ENCODE peak calls at places on chromosomes 2 and 18, in four cellular contexts. W, D, B and J are unnamed samples.

GRCh38 chr2:213019368-213019767 is 132.0 kb downstream of the IKZF2 start:
- DNase-seq in W (no peak), D (no peak), B (no peak), J (no peak)

GRCh38 chr18:35972197-35973000 is at the start of gene RMP24:
- DNase-seq in W (peak; percentile 90), D (peak; percentile 76), B (peak; percentile 96), J (peak; percentile 91)

GRCh38 chr2:217162533-217162932 is 302.7 kb upstream of the TNP1 start:
- DNase-seq in W (no peak), D (peak; percentile 57), B (no peak), J (no peak)

GRCh38 chr18:38368246-38368645 is 802.6 kb upstream of the CELF4 start:
- DNase-seq in W (no peak), D (no peak), B (no peak), J (no peak)

GRCh38 chr2:162100579-162100978 is 26.6 kb upstream of the DPP4 start:
- DNase-seq in W (no peak), D (no peak), B (no peak), J (no peak)

GRCh38 chr2:170694316-170694715 is 20.8 kb upstream of the SP5 start:
- DNase-seq in W (no peak), D (no peak), B (no peak), J (no peak)

GRCh38 chr2:45652090-45653050 is 895 bp downstream of the PRKCE start:
- DNase-seq in W (peak; percentile 34), D (peak; percentile 50), B (no peak), J (peak; percentile 25)

GRCh38 chr2:198136142-198136541 is 331.7 kb downstream of the PLCL1 start:
- DNase-seq in W (no peak), D (no peak), B (no peak), J (no peak)

GRCh38 chr18:54720590-54720989 is 107.7 kb upstream of the RAB27B start:
- DNase-seq in W (no peak), D (no peak), B (no peak), J (no peak)

GRCh38 chr2:190562121-190562520 is 27.6 kb upstream of the NEMP2 start:
- DNase-seq in W (no peak), D (no peak), B (peak; percentile 9), J (no peak)

GRCh38 chr18:66495844-66496243 is 108.0 kb downstream of the CDH19 start:
- DNase-seq in W (no peak), D (peak; percentile 50), B (peak; percentile 61), J (no peak)

GRCh38 chr2:143513081-143513480 is 383.9 kb downstream of the ARHGAP15 start:
- DNase-seq in W (no peak), D (no peak), B (peak; percentile 33), J (no peak)

GRCh38 chr2:241234962-241235361 is 46.5 kb downstream of the ANO7 start:
- DNase-seq in W (no peak), D (no peak), B (no peak), J (no peak)

GRCh38 chr2:61210332-61210981 is 48.5 kb downstream of the C2orf74 start:
- DNase-seq in W (no peak), D (peak; percentile 87), B (no peak), J (no peak)

GRCh38 chr2:200634231-200634964 is 48.6 kb downstream of the AOX1 start:
- DNase-seq in W (no peak), D (no peak), B (no peak), J (no peak)

GRCh38 chr2:20065885-20066602 is 14.6 kb upstream of the LAPTM4A start:
- DNase-seq in W (no peak), D (peak; percentile 80), B (no peak), J (no peak)

GRCh38 chr2:9493478-9493877 is 19.1 kb downstream of the IAH1 start:
- DNase-seq in W (no peak), D (no peak), B (no peak), J (no peak)
- H3K4me3 ChIP-seq in W (no peak overlapping the region), D (no peak overlapping the region), B (no peak overlapping the region), J (no peak overlapping the region)

DNA sequence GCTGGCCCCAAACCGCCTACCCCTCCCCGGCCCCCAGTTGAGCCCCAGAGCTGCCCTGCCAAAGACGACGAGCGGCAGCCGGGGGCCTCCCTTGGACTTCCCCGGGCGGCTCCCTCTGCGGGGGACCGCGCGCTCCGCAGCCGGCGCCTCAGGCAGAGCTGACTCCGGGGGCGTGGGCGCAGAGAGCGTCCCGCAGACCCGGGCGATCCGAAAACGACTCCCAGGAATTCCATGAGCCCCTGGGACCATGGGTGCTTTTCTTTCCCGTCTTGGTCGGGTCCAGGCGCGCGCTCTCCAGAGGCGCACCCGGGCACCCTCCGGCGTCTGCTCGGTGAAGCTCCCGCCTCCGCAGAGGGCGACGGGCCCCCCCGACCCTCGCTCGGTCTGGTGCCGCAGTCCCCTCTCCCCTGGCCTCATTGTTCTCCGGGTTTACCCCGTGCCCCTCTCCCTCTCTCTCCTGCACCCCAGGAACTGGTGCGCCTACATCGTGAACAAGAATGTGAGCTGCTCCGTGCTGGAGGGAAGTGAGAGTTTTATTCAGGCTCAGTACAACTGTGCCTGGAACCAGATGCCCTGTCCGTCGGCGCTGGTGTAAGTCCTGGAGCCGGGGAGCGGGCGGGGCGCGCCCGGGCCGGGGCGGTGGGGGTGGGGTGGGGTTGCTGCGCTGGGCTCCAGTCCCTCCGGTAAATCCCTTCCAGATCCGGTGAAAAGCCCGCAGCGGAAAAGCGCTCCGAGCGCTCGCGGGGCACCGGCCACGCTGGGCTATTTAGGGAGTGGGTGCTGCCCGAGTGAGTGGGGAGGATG is 737 bp downstream of the EMILIN2 start:
- DNase-seq in W (no peak), D (no peak), B (no peak), J (peak; percentile 20)
- H3K27me3 ChIP-seq in W (peaks cover 15% of the 10 kb centered on the region), D (peaks cover 42% of the 10 kb centered on the region), B (peaks cover 26% of the 10 kb centered on the region), J (peaks cover 21% of the 10 kb centered on the region)

GRCh38 chr2:946073-947005 is 4.3 kb upstream of the SNTG2 start:
- DNase-seq in W (no peak), D (no peak), B (no peak), J (no peak)
- H3K4me3 ChIP-seq in W (no peak overlapping the region), D (no peak overlapping the region), B (no peak overlapping the region), J (peak overlapping the region; percentile 4)

GRCh38 chr2:70905443-70905842 is 30.3 kb upstream of the ATP6V1B1 start:
- DNase-seq in W (no peak), D (no peak), B (no peak), J (no peak)
- H3K27me3 ChIP-seq in W (peaks cover 41% of the 10 kb centered on the region), D (peaks cover 3% of the 10 kb centered on the region), B (peaks cover 82% of the 10 kb centered on the region), J (peaks cover 41% of the 10 kb centered on the region)

GRCh38 chr2:71457123-71457958 is 4.0 kb downstream of the DYSF start:
- DNase-seq in W (no peak), D (no peak), B (no peak), J (no peak)
- H3K4me3 ChIP-seq in W (no peak overlapping the region), D (no peak overlapping the region), B (no peak overlapping the region), J (no peak overlapping the region)

DNA sequence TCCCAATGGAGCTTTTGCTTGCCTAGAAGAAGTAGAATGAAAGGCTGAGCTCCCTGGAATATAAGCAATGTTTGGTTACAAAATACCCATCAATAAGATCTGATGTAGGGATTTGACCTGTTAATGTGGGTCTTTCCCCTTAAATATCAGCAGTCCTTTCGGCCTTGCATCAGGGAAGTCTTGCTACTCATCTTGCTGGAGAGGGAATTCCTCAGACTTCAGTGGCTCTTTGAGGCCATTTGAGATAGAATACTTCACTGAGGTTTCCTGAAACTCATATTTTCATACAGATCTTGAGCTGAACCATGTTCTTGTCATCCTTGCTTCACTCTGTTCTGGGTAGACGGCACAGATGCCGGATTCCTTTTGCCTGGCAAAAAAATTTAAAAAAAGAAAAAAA is 3.9 kb downstream of the TWIST2 start:
- DNase-seq in W (no peak), D (no peak), B (no peak), J (no peak)
- H3K27me3 ChIP-seq in W (no peaks in the 10 kb centered on the region), D (peaks cover 50% of the 10 kb centered on the region), B (no peaks in the 10 kb centered on the region), J (peaks cover 4% of the 10 kb centered on the region)